ENCODE peak calls at places on chromosomes 6 and 20, in five cellular contexts. G is H9, A is mesenchymal stem cell, I is IMR-90, E is H1. X is an unnamed sample.

GRCh38 chr20:61531553-61532345 is 279.7 kb downstream of the CDH4 start:
- DNase-seq in I (peak; percentile 46), E (no peak), G (no peak), A (peak; percentile 61), X (no peak)

GRCh38 chr6:137013031-137013430 is 31.7 kb downstream of the IL20RA start:
- DNase-seq in E (no peak), A (no peak), G (no peak), I (no peak), X (no peak)

GRCh38 chr20:15837563-15837962 is 735.7 kb downstream of the KIF16B start:
- DNase-seq in E (no peak), I (no peak), A (no peak), G (no peak), X (no peak)

GRCh38 chr6:18115356-18115755 is 7.1 kb downstream of the NHLRC1 start:
- DNase-seq in I (no peak), A (no peak), E (no peak), G (no peak), X (no peak)

GRCh38 chr20:52105573-52106422 is 85.8 kb downstream of the ZFP64 start:
- DNase-seq in I (peak; percentile 23), G (peak; percentile 98), A (peak; percentile 38), E (peak; percentile 87), X (peak; percentile 54)

GRCh38 chr20:44477151-44477550 is 1.5 kb downstream of the TTPAL start:
- DNase-seq in A (no peak), G (no peak), E (no peak), I (no peak), X (no peak)

GRCh38 chr20:50574108-50574507 is 63.9 kb downstream of the PTPN1 start:
- DNase-seq in A (no peak), G (peak; percentile 11), E (no peak), I (no peak), X (no peak)

GRCh38 chr6:156991971-156992370 is 214.8 kb downstream of the ARID1B start:
- DNase-seq in G (no peak), E (no peak), I (peak; percentile 71), A (no peak), X (no peak)

GRCh38 chr20:54624701-54625472 is 149.5 kb downstream of the DOK5 start:
- DNase-seq in I (peak; percentile 6), A (no peak), E (no peak), G (no peak), X (no peak)

GRCh38 chr20:49287555-49288249 is 9.8 kb upstream of the ZNFX1 start:
- DNase-seq in E (no peak), I (peak; percentile 73), G (no peak), A (peak; percentile 41), X (no peak)

DNA sequence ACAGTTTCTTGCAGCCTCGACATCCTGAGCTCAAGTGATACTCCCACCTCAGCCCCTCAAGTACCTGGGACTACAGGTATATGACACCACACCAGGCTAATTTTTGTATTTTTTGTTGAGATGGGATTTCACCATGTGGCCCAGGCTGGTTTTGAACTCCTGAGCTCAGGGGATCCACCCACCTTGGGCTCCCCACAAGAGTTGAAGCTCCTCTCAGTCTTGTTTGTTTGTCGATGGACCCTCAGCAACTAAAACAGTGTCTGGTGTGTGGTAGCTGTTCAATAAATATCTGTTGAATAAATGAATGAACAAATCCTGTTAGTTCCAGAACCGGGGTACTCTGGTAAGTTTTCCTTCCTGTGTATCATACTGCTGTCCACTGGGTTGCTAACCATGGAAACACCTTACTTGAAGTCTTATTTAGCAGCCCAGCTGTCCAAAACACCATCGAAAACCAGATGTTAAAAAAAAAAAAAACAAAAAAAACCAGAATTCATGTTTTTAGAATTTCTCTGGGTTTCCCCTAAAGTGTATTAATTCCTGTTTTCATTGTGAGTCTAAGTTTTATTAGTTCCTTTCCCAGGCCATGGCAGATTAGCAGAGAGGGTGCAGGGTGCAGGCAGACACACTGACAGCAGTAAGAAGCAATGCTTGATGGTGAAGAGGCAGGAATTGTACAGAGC is 7.8 kb upstream of the EZR start:
- DNase-seq in I (no peak), E (no peak), A (no peak), G (no peak), X (no peak)
- H4K91ac ChIP-seq in I (no peak overlapping the region), E (no peak overlapping the region), A (no peak overlapping the region), G (no peak overlapping the region), X (no peak overlapping the region)

GRCh38 chr6:114253431-114253830 is 89.4 kb downstream of the HS3ST5 start:
- DNase-seq in E (no peak), G (no peak), A (no peak), I (no peak), X (no peak)

GRCh38 chr6:114247101-114247500 is 95.7 kb downstream of the HS3ST5 start:
- DNase-seq in A (no peak), I (no peak), G (no peak), E (no peak), X (no peak)

GRCh38 chr6:114249522-114249921 is 93.3 kb downstream of the HS3ST5 start:
- DNase-seq in A (no peak), I (no peak), G (no peak), E (no peak), X (no peak)
- H3K23ac ChIP-seq in A (no peak overlapping the region), I (no peak overlapping the region), G (no peak overlapping the region), E (no peak overlapping the region), X (no peak overlapping the region)

GRCh38 chr6:11241154-11241792 is 8.8 kb upstream of the NEDD9 start:
- DNase-seq in E (no peak), G (no peak), A (no peak), I (no peak), X (no peak)

GRCh38 chr6:11241793-11242201 is 9.3 kb upstream of the NEDD9 start:
- DNase-seq in A (no peak), I (no peak), G (peak; percentile 86), E (peak; percentile 38), X (peak; percentile 55)

GRCh38 chr6:11243861-11244260 is 11.4 kb upstream of the NEDD9 start:
- DNase-seq in I (no peak), G (no peak), E (no peak), A (no peak), X (no peak)

GRCh38 chr6:11244387-11245126 is 12.1 kb upstream of the NEDD9 start:
- DNase-seq in A (no peak), G (no peak), I (no peak), E (no peak), X (no peak)

DNA sequence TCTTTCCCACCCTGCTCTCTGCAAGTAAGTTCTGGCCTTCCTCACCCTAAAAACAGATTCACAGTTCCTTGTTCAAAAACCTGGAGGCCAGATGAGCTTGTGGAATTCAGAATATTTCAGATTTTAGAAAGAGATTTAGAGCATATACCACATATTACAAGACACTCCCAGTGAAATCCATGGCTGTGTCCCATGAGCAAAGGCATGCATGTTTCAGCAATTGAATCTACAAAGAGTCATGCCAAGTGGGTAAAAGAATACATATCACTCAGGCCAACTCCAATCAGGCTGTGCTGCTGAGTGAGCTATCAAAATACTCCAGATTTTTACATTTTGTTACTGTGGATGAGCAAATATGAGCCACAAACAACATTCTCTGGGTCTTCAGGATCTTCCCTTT is 10.2 kb upstream of the NEDD9 start:
- DNase-seq in G (no peak), I (no peak), A (no peak), E (no peak), X (no peak)
- H4K91ac ChIP-seq in G (no peak overlapping the region), I (no peak overlapping the region), A (no peak overlapping the region), E (no peak overlapping the region), X (no peak overlapping the region)

DNA sequence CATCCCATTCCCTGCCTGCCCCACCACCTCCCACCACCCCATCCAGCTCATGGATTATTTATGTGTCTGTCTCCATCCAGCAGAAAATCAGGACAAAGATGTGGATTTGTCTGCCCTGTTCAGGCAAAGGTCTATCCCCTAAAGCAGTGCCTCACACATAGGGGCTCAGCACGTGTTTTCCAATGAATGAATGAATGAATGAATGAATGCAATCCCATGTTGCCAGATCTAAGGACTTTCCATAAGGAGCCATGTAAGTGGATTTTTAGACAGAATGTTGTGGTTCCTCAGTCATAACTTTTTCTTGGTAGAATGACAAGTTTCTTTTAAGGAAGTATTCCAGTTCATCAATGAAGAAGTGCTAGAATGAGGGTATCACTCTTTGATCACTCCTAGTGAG is 133.7 kb downstream of the RNASET2 start:
- DNase-seq in A (no peak), E (no peak), G (no peak), I (no peak), X (no peak)
- H3K23ac ChIP-seq in A (no peak overlapping the region), E (no peak overlapping the region), G (no peak overlapping the region), I (no peak overlapping the region), X (no peak overlapping the region)

GRCh38 chr20:3204124-3204794 is at the start of gene DDRGK1:
- DNase-seq in I (peak; percentile 69), G (peak; percentile 84), A (peak; percentile 85), E (no peak), X (peak; percentile 82)
- H4K91ac ChIP-seq in I (peak within 1 kb of the TSS; percentile 86), G (no peak within 1 kb of the TSS), A (peak within 1 kb of the TSS; percentile 57), E (peak within 1 kb of the TSS; percentile 65), X (no peak within 1 kb of the TSS)

GRCh38 chr20:43459022-43459942 is 1.6 kb downstream of the SRSF6 start:
- DNase-seq in G (no peak), E (no peak), A (peak; percentile 28), I (peak; percentile 20), X (peak; percentile 14)
- H3K23ac ChIP-seq in G (no peak overlapping the region), E (no peak overlapping the region), A (no peak overlapping the region), I (peak overlapping the region; percentile 69), X (no peak overlapping the region)

X was measured in neuronal stem cell.